ENCODE peak calls at places on chromosome 9, in eight cellular contexts. X is GM12865; A is AG08396; S is stimulated activated CD8-positive, alpha-beta memory T cell treated with anti-CD3 and anti-CD28 coated beads, Interleukin-2, amount 100 ng/mL, for 48 hours; H is pancreas; Z is type B pancreatic cell; W is activated naive CD8-positive, alpha-beta T cell treated with anti-CD3 and anti-CD28 coated beads for 36 hours; G is effector memory CD8-positive, alpha-beta T cell. J is an unnamed sample.

GRCh38 chr9:19934301-19934868 is 145.5 kb upstream of the SLC24A2 start:
- DNase-seq in W (no peak), X (no peak), G (no peak), A (peak), Z (no peak), H (no peak), S (no peak), J (no peak)

GRCh38 chr9:121718063-121718462 is 66.6 kb downstream of the DAB2IP start:
- DNase-seq in G (no peak), Z (no peak), X (no peak), A (peak), W (no peak), S (no peak), H (no peak), J (no peak)

GRCh38 chr9:36842560-36843530 is 191.2 kb downstream of the PAX5 start:
- DNase-seq in X (no peak), Z (no peak), A (no peak), H (no peak), W (no peak), G (no peak), S (no peak), J (no peak)

GRCh38 chr9:116646661-116647514 is 40.2 kb upstream of the TRIM32 start:
- DNase-seq in X (peak), Z (no peak), S (no peak), G (no peak), H (no peak), A (no peak), W (no peak), J (no peak)

GRCh38 chr9:104882574-104882973 is 45.4 kb downstream of the ABCA1 start:
- DNase-seq in W (no peak), G (no peak), S (no peak), X (no peak), H (no peak), Z (no peak), A (no peak), J (no peak)

GRCh38 chr9:114223564-114224246 is 68.4 kb downstream of the COL27A1 start:
- DNase-seq in S (no peak), G (no peak), Z (no peak), W (no peak), H (no peak), A (peak), X (no peak), J (no peak)

GRCh38 chr9:42852133-42852532 is 668.7 kb downstream of the SPATA31A6 start:
- DNase-seq in H (peak), Z (no peak), G (no peak), A (peak), W (peak), S (no peak), X (peak), J (peak)

GRCh38 chr9:31870276-31870675 is 514.2 kb upstream of the ACO1 start:
- DNase-seq in Z (no peak), W (no peak), G (no peak), S (no peak), A (no peak), H (no peak), X (no peak), J (no peak)

GRCh38 chr9:114804504-114804903 is 1.3 kb downstream of the TNFSF15 start:
- DNase-seq in A (peak), S (no peak), Z (no peak), W (no peak), X (no peak), H (peak), G (no peak), J (peak)

GRCh38 chr9:128909859-128910258 is 10.9 kb upstream of the PHYHD1 start:
- DNase-seq in A (no peak), S (no peak), W (no peak), H (no peak), X (no peak), Z (no peak), G (no peak), J (no peak)

GRCh38 chr9:95511232-95511951 is 5.4 kb downstream of the PTCH1 start:
- DNase-seq in S (no peak), G (no peak), W (no peak), X (peak), A (peak), H (no peak), Z (no peak), J (no peak)

GRCh38 chr9:34771023-34771422 is 61.1 kb upstream of the CCL21 start:
- DNase-seq in S (no peak), H (no peak), A (no peak), W (no peak), Z (no peak), G (no peak), X (no peak), J (no peak)

GRCh38 chr9:74795081-74795480 is 92.6 kb downstream of the TRPM6 start:
- DNase-seq in W (no peak), Z (no peak), X (no peak), H (no peak), A (no peak), G (no peak), S (no peak), J (no peak)

J was measured in Peyer's patch.